ENCODE peak calls at places on chromosomes 13 and 19, in four cellular contexts. One of them, this sample, is unnamed.

GRCh38 chr13:99339736-99340392 is 32.7 kb upstream of the GPR183 start:
- DNase-seq in K562: peak
- DNase-seq in GM12891: no peak
- DNase-seq in HepG2: no peak
- DNase-seq in this sample: no peak

GRCh38 chr19:27774827-27775226 is 1438.1 kb downstream of the UQCRFS1 start:
- DNase-seq in GM12891: no peak
- DNase-seq in K562: peak
- DNase-seq in HepG2: peak
- DNase-seq in this sample: no peak

GRCh38 chr13:78875792-78876580 is 217.0 kb upstream of the OBI1 start:
- DNase-seq in GM12891: peak
- DNase-seq in K562: peak
- DNase-seq in HepG2: no peak
- DNase-seq in this sample: peak

GRCh38 chr13:42396501-42396900 is 124.5 kb downstream of the AKAP11 start:
- DNase-seq in HepG2: no peak
- DNase-seq in K562: no peak
- DNase-seq in GM12891: no peak
- DNase-seq in this sample: no peak

GRCh38 chr13:74246398-74246975 is 112.3 kb upstream of the KLF12 start:
- DNase-seq in K562: no peak
- DNase-seq in HepG2: no peak
- DNase-seq in GM12891: no peak
- DNase-seq in this sample: no peak

GRCh38 chr13:97659602-97660001 is 225.6 kb downstream of the RAP2A start:
- DNase-seq in HepG2: peak
- DNase-seq in K562: peak
- DNase-seq in GM12891: no peak
- DNase-seq in this sample: no peak

GRCh38 chr13:113831061-113831460 is 32.8 kb downstream of the GAS6 start:
- DNase-seq in HepG2: no peak
- DNase-seq in GM12891: no peak
- DNase-seq in K562: no peak
- DNase-seq in this sample: no peak

GRCh38 chr19:42497492-42498226 is 30.6 kb downstream of the CEACAM1 start:
- DNase-seq in K562: no peak
- DNase-seq in GM12891: no peak
- DNase-seq in HepG2: peak
- DNase-seq in this sample: no peak

GRCh38 chr19:27794444-27795042 is 1418.4 kb downstream of the UQCRFS1 start:
- DNase-seq in GM12891: peak
- DNase-seq in K562: peak
- DNase-seq in HepG2: peak
- DNase-seq in this sample: no peak

GRCh38 chr19:4523306-4524110 is 5.2 kb upstream of the PLIN4 start:
- DNase-seq in GM12891: no peak
- DNase-seq in HepG2: peak
- DNase-seq in K562: peak
- DNase-seq in this sample: peak

GRCh38 chr13:82713681-82714405 is 1168.4 kb downstream of the SLITRK1 start:
- DNase-seq in HepG2: no peak
- DNase-seq in GM12891: no peak
- DNase-seq in K562: no peak
- DNase-seq in this sample: no peak

GRCh38 chr13:25882732-25883357 is 169.0 kb downstream of the SHISA2 start:
- DNase-seq in GM12891: no peak
- DNase-seq in K562: no peak
- DNase-seq in HepG2: no peak
- DNase-seq in this sample: no peak

GRCh38 chr13:46523972-46524737 is 28.8 kb upstream of the LRCH1 start:
- DNase-seq in GM12891: no peak
- DNase-seq in HepG2: no peak
- DNase-seq in K562: no peak
- DNase-seq in this sample: no peak

GRCh38 chr13:57557979-57558529 is 73.5 kb upstream of the PCDH17 start:
- DNase-seq in K562: no peak
- DNase-seq in HepG2: peak
- DNase-seq in GM12891: no peak
- DNase-seq in this sample: no peak

GRCh38 chr19:55670280-55671053 is 4.6 kb upstream of the EPN1 start:
- DNase-seq in HepG2: no peak
- DNase-seq in GM12891: no peak
- DNase-seq in K562: no peak
- DNase-seq in this sample: no peak

GRCh38 chr13:105519766-105520165 is 1015.7 kb downstream of the EFNB2 start:
- DNase-seq in K562: no peak
- DNase-seq in GM12891: no peak
- DNase-seq in HepG2: no peak
- DNase-seq in this sample: no peak

GRCh38 chr13:113371061-113371460 is 7.1 kb upstream of the GRTP1 start:
- DNase-seq in GM12891: no peak
- DNase-seq in HepG2: no peak
- DNase-seq in K562: no peak
- DNase-seq in this sample: no peak

GRCh38 chr13:82800391-82800790 is 1081.9 kb downstream of the SLITRK1 start:
- DNase-seq in HepG2: no peak
- DNase-seq in K562: no peak
- DNase-seq in GM12891: no peak
- DNase-seq in this sample: no peak

GRCh38 chr19:49688531-49689132 is 762 bp upstream of the ADM5 start:
- DNase-seq in GM12891: no peak
- DNase-seq in HepG2: no peak
- DNase-seq in K562: no peak
- DNase-seq in this sample: no peak

GRCh38 chr13:47409778-47410177 is 512.9 kb upstream of the HTR2A start:
- DNase-seq in GM12891: no peak
- DNase-seq in K562: no peak
- DNase-seq in HepG2: no peak
- DNase-seq in this sample: no peak

GRCh38 chr19:30719189-30719990 is 347.2 kb downstream of the ZNF536 start:
- DNase-seq in K562: peak
- DNase-seq in HepG2: no peak
- DNase-seq in GM12891: peak
- DNase-seq in this sample: peak

GRCh38 chr13:31697290-31697689 is 42.0 kb upstream of the RXFP2 start:
- DNase-seq in K562: no peak
- DNase-seq in HepG2: no peak
- DNase-seq in GM12891: no peak
- DNase-seq in this sample: no peak

GRCh38 chr13:25923217-25924085 is 128.4 kb downstream of the SHISA2 start:
- DNase-seq in K562: no peak
- DNase-seq in HepG2: no peak
- DNase-seq in GM12891: no peak
- DNase-seq in this sample: no peak

GRCh38 chr19:13363954-13364353 is 142.3 kb downstream of the CACNA1A start:
- DNase-seq in GM12891: no peak
- DNase-seq in K562: no peak
- DNase-seq in HepG2: no peak
- DNase-seq in this sample: no peak

GRCh38 chr13:23828086-23828485 is 61.1 kb downstream of the MIPEP start:
- DNase-seq in HepG2: no peak
- DNase-seq in GM12891: no peak
- DNase-seq in K562: no peak
- DNase-seq in this sample: no peak

GRCh38 chr13:100274942-100275506 is 186.1 kb downstream of the PCCA start:
- DNase-seq in HepG2: peak
- DNase-seq in K562: peak
- DNase-seq in GM12891: no peak
- DNase-seq in this sample: no peak

GRCh38 chr13:20414475-20415287 is 111.0 kb downstream of the CRYL1 start:
- DNase-seq in HepG2: no peak
- DNase-seq in K562: no peak
- DNase-seq in GM12891: no peak
- DNase-seq in this sample: no peak

GRCh38 chr19:45110811-45111210 is 17.8 kb downstream of the PPP1R37 start:
- DNase-seq in K562: peak
- DNase-seq in GM12891: no peak
- DNase-seq in HepG2: no peak
- DNase-seq in this sample: no peak

GRCh38 chr19:47598407-47599349 is 10.3 kb upstream of the BICRA start:
- DNase-seq in HepG2: peak
- DNase-seq in K562: no peak
- DNase-seq in GM12891: no peak
- DNase-seq in this sample: no peak

GRCh38 chr19:13053761-13054604 is 48.7 kb downstream of the LYL1 start:
- DNase-seq in HepG2: peak
- DNase-seq in GM12891: no peak
- DNase-seq in K562: no peak
- DNase-seq in this sample: no peak

GRCh38 chr19:6580313-6580712 is 10.6 kb downstream of the CD70 start:
- DNase-seq in HepG2: no peak
- DNase-seq in K562: peak
- DNase-seq in GM12891: no peak
- DNase-seq in this sample: no peak

GRCh38 chr19:42386974-42387707 is 3.0 kb downstream of the CNFN start:
- DNase-seq in K562: peak
- DNase-seq in GM12891: peak
- DNase-seq in HepG2: peak
- DNase-seq in this sample: peak

GRCh38 chr19:18456974-18457373 is 19.0 kb upstream of the ISYNA1 start:
- DNase-seq in HepG2: no peak
- DNase-seq in GM12891: no peak
- DNase-seq in K562: no peak
- DNase-seq in this sample: no peak

GRCh38 chr19:29686285-29686805 is 21.1 kb downstream of the PLEKHF1 start:
- DNase-seq in GM12891: no peak
- DNase-seq in HepG2: no peak
- DNase-seq in K562: no peak
- DNase-seq in this sample: no peak

GRCh38 chr19:1864480-1865171 is 1.2 kb upstream of the KLF16 start:
- DNase-seq in GM12891: peak
- DNase-seq in K562: peak
- DNase-seq in HepG2: peak
- DNase-seq in this sample: peak

DNA sequence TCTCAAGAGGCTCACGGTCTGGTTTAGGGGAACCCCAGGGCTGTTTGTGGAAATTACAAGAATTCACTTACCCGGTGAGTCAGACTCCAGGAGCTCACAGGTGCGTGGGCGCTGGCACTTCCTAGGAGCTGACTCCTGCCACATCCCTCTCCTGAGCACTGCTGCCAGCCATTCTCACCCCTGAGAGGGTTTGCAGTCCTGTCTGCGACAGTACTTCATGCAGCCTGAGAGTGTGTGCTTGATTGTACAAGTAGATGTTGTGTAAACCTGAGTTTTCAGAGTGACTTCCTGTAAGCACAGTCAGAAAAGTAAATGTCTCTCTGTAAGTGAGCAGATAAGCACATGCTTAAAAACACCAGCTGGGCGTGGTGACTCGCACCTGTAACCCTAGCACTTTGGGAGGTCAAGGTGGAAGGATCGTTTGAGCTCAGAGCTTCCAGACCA is 8.1 kb downstream of the MRPL4 start:
- DNase-seq in K562: peak
- DNase-seq in GM12891: no peak
- DNase-seq in HepG2: peak
- DNase-seq in this sample: no peak
- TF ChIP-seq POLR2AphosphoS5 in K562: no peak
- TF ChIP-seq POLR2AphosphoS5 in GM12891: peak
- TF ChIP-seq POLR2AphosphoS5 in HepG2: no peak
- TF ChIP-seq POLR2AphosphoS5 in this sample: peak

GRCh38 chr19:34269968-34270621 is 15.7 kb downstream of the GARRE1 start:
- DNase-seq in HepG2: peak
- DNase-seq in GM12891: peak
- DNase-seq in K562: peak
- DNase-seq in this sample: peak
- TF ChIP-seq POLR2A in HepG2: no peak
- TF ChIP-seq POLR2A in GM12891: no peak
- TF ChIP-seq POLR2A in K562: no peak
- TF ChIP-seq POLR2A in this sample: peak

GRCh38 chr19:34171539-34171876 is 796 bp upstream of the LSM14A start:
- DNase-seq in K562: no peak
- DNase-seq in GM12891: peak
- DNase-seq in HepG2: no peak
- DNase-seq in this sample: peak

GRCh38 chr19:34176581-34176980 is 4.3 kb downstream of the LSM14A start:
- DNase-seq in K562: no peak
- DNase-seq in GM12891: no peak
- DNase-seq in HepG2: no peak
- DNase-seq in this sample: no peak

GRCh38 chr19:34173145-34173956 is 1.0 kb downstream of the LSM14A start:
- DNase-seq in HepG2: peak
- DNase-seq in K562: peak
- DNase-seq in GM12891: no peak
- DNase-seq in this sample: no peak

GRCh38 chr19:34172661-34173144 is 399 bp downstream of the LSM14A start:
- DNase-seq in HepG2: no peak
- DNase-seq in K562: no peak
- DNase-seq in GM12891: no peak
- DNase-seq in this sample: peak

DNA sequence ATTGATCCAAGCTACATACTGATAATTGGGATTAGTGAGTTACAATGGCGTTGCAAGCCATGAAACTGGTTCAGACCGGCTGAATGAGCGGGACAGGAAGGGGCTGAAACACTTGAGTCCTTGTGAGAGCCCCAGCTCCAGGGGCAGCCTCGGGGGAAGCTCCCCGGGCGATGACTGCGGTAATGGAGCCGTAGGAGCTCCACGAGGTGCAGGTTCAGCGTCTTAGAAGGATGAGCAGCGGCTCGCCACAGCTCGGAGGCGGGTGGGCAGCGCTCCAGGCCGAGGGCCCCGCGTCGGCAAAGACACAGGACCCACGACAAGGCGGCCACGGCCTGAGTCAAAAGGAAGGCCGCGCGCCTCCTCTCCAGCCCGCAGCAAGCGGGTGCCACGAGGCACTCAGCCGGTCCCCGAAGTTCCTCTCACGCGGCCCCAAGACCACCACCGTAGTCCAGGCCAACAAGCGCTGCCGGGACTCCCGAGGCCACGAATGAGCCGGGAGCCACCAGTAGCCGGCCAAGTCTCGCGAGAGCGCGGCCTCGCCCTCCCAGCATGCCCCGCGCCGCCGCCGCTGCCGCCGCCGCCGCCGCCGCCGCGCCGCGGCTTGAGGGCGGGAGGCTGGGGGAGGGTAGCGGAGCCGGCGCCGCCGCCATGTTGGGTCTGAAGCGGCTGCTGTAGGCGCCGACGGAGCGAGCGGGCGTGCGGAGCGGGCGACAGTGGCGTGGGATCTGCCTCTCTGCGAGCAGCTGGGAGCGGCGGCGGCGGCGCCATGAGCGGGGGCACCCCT is at the start of gene LSM14A:
- DNase-seq in HepG2: peak
- DNase-seq in GM12891: peak
- DNase-seq in K562: peak
- DNase-seq in this sample: peak
- TF ChIP-seq TAF1 in HepG2: peak
- TF ChIP-seq TAF1 in GM12891: peak
- TF ChIP-seq TAF1 in K562: peak
- TF ChIP-seq TAF1 in this sample: peak

DNA sequence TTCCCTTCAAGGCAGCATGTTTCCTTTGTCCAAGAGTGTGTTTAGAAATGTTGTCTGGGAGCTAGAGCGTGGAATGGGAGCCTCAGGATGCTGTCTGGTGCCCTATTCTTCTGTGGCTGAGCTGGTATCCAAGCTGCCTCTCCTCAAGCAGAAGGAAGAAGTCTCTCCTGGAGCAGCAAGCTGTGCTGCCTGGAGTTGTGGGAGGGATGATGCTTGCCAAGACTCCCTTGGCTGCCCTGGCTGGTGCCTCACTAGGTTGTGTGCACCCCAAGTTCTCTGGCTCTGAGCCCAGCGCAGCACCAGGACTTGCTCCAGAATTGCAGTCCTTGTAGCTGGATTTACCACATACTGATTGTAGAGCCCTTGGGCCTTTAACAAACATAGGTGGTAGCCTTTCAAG is 4.7 kb upstream of the CYP4F3 start:
- DNase-seq in K562: no peak
- DNase-seq in HepG2: no peak
- DNase-seq in GM12891: no peak
- DNase-seq in this sample: no peak
- TF ChIP-seq POLR2AphosphoS5 in K562: no peak
- TF ChIP-seq POLR2AphosphoS5 in HepG2: no peak
- TF ChIP-seq POLR2AphosphoS5 in GM12891: no peak
- TF ChIP-seq POLR2AphosphoS5 in this sample: no peak